ENCODE peak calls at places on chromosomes 6 and 20, in seven cellular contexts. One of them, this sample, is unnamed.
A peak's percentile ranks its signal among the peaks of the same experiment; 100 is the strongest.

GRCh38 chr6:44044154-44044539 is 83.1 kb downstream of the MRPL14 start:
- DNase-seq in stimulated activated CD4-positive, alpha-beta T cell treated with anti-CD3 and anti-CD28 coated beads, TNF-alpha, amount 100 ng/mL, for 48 hours: no peak
- DNase-seq in NB4: no peak
- DNase-seq in fibroblast of lung: no peak
- DNase-seq in kidney glomerular epithelial cell: no peak
- DNase-seq in activated CD4-positive, CD25-positive, alpha-beta regulatory T cell treated with anti-CD3 and anti-CD28 coated beads, Interleukin-2, amount 50 U/mL, for 72 hours: no peak
- DNase-seq in GM13977: no peak
- DNase-seq in this sample: no peak

GRCh38 chr6:38095054-38095453 is 275.5 kb downstream of the ZFAND3 start:
- DNase-seq in stimulated activated CD4-positive, alpha-beta T cell treated with anti-CD3 and anti-CD28 coated beads, TNF-alpha, amount 100 ng/mL, for 48 hours: no peak
- DNase-seq in NB4: no peak
- DNase-seq in activated CD4-positive, CD25-positive, alpha-beta regulatory T cell treated with anti-CD3 and anti-CD28 coated beads, Interleukin-2, amount 50 U/mL, for 72 hours: no peak
- DNase-seq in GM13977: no peak
- DNase-seq in kidney glomerular epithelial cell: no peak
- DNase-seq in fibroblast of lung: peak; percentile 73
- DNase-seq in this sample: no peak

GRCh38 chr6:110307368-110307767 is 50.8 kb downstream of the METTL24 start:
- DNase-seq in GM13977: no peak
- DNase-seq in NB4: peak; percentile 38
- DNase-seq in activated CD4-positive, CD25-positive, alpha-beta regulatory T cell treated with anti-CD3 and anti-CD28 coated beads, Interleukin-2, amount 50 U/mL, for 72 hours: no peak
- DNase-seq in fibroblast of lung: no peak
- DNase-seq in kidney glomerular epithelial cell: no peak
- DNase-seq in stimulated activated CD4-positive, alpha-beta T cell treated with anti-CD3 and anti-CD28 coated beads, TNF-alpha, amount 100 ng/mL, for 48 hours: no peak
- DNase-seq in this sample: no peak

GRCh38 chr6:112223070-112223861 is 31.1 kb downstream of the LAMA4 start:
- DNase-seq in NB4: no peak
- DNase-seq in stimulated activated CD4-positive, alpha-beta T cell treated with anti-CD3 and anti-CD28 coated beads, TNF-alpha, amount 100 ng/mL, for 48 hours: no peak
- DNase-seq in activated CD4-positive, CD25-positive, alpha-beta regulatory T cell treated with anti-CD3 and anti-CD28 coated beads, Interleukin-2, amount 50 U/mL, for 72 hours: no peak
- DNase-seq in kidney glomerular epithelial cell: peak; percentile 29
- DNase-seq in GM13977: no peak
- DNase-seq in fibroblast of lung: peak; percentile 92
- DNase-seq in this sample: no peak

GRCh38 chr20:41592516-41593192 is 25.5 kb downstream of the CHD6 start:
- DNase-seq in fibroblast of lung: peak; percentile 18
- DNase-seq in kidney glomerular epithelial cell: no peak
- DNase-seq in activated CD4-positive, CD25-positive, alpha-beta regulatory T cell treated with anti-CD3 and anti-CD28 coated beads, Interleukin-2, amount 50 U/mL, for 72 hours: no peak
- DNase-seq in stimulated activated CD4-positive, alpha-beta T cell treated with anti-CD3 and anti-CD28 coated beads, TNF-alpha, amount 100 ng/mL, for 48 hours: no peak
- DNase-seq in GM13977: no peak
- DNase-seq in NB4: no peak
- DNase-seq in this sample: no peak

GRCh38 chr6:39428152-39428551 is 105.7 kb upstream of the KCNK16 start:
- DNase-seq in stimulated activated CD4-positive, alpha-beta T cell treated with anti-CD3 and anti-CD28 coated beads, TNF-alpha, amount 100 ng/mL, for 48 hours: no peak
- DNase-seq in GM13977: no peak
- DNase-seq in kidney glomerular epithelial cell: no peak
- DNase-seq in fibroblast of lung: no peak
- DNase-seq in activated CD4-positive, CD25-positive, alpha-beta regulatory T cell treated with anti-CD3 and anti-CD28 coated beads, Interleukin-2, amount 50 U/mL, for 72 hours: no peak
- DNase-seq in NB4: no peak
- DNase-seq in this sample: no peak

GRCh38 chr6:143575440-143575839 is 63.9 kb upstream of the FUCA2 start:
- DNase-seq in stimulated activated CD4-positive, alpha-beta T cell treated with anti-CD3 and anti-CD28 coated beads, TNF-alpha, amount 100 ng/mL, for 48 hours: peak; percentile 15
- DNase-seq in GM13977: peak; percentile 78
- DNase-seq in kidney glomerular epithelial cell: peak; percentile 72
- DNase-seq in fibroblast of lung: peak; percentile 66
- DNase-seq in NB4: peak; percentile 85
- DNase-seq in activated CD4-positive, CD25-positive, alpha-beta regulatory T cell treated with anti-CD3 and anti-CD28 coated beads, Interleukin-2, amount 50 U/mL, for 72 hours: no peak
- DNase-seq in this sample: no peak

GRCh38 chr20:20781029-20781428 is 68.6 kb upstream of the RALGAPA2 start:
- DNase-seq in kidney glomerular epithelial cell: no peak
- DNase-seq in GM13977: no peak
- DNase-seq in activated CD4-positive, CD25-positive, alpha-beta regulatory T cell treated with anti-CD3 and anti-CD28 coated beads, Interleukin-2, amount 50 U/mL, for 72 hours: no peak
- DNase-seq in fibroblast of lung: no peak
- DNase-seq in stimulated activated CD4-positive, alpha-beta T cell treated with anti-CD3 and anti-CD28 coated beads, TNF-alpha, amount 100 ng/mL, for 48 hours: no peak
- DNase-seq in NB4: peak; percentile 43
- DNase-seq in this sample: no peak

GRCh38 chr20:1831606-1832005 is 63.6 kb upstream of the SIRPA start:
- DNase-seq in kidney glomerular epithelial cell: no peak
- DNase-seq in activated CD4-positive, CD25-positive, alpha-beta regulatory T cell treated with anti-CD3 and anti-CD28 coated beads, Interleukin-2, amount 50 U/mL, for 72 hours: no peak
- DNase-seq in NB4: peak; percentile 78
- DNase-seq in fibroblast of lung: no peak
- DNase-seq in stimulated activated CD4-positive, alpha-beta T cell treated with anti-CD3 and anti-CD28 coated beads, TNF-alpha, amount 100 ng/mL, for 48 hours: no peak
- DNase-seq in GM13977: no peak
- DNase-seq in this sample: no peak

GRCh38 chr6:133887478-133887877 is 1.4 kb upstream of the TCF21 start:
- DNase-seq in GM13977: no peak
- DNase-seq in fibroblast of lung: no peak
- DNase-seq in kidney glomerular epithelial cell: no peak
- DNase-seq in stimulated activated CD4-positive, alpha-beta T cell treated with anti-CD3 and anti-CD28 coated beads, TNF-alpha, amount 100 ng/mL, for 48 hours: no peak
- DNase-seq in activated CD4-positive, CD25-positive, alpha-beta regulatory T cell treated with anti-CD3 and anti-CD28 coated beads, Interleukin-2, amount 50 U/mL, for 72 hours: no peak
- DNase-seq in NB4: no peak
- DNase-seq in this sample: no peak

GRCh38 chr6:41546866-41547798 is 951 bp downstream of the FOXP4 start:
- DNase-seq in activated CD4-positive, CD25-positive, alpha-beta regulatory T cell treated with anti-CD3 and anti-CD28 coated beads, Interleukin-2, amount 50 U/mL, for 72 hours: peak; percentile 39
- DNase-seq in kidney glomerular epithelial cell: no peak
- DNase-seq in NB4: peak; percentile 70
- DNase-seq in GM13977: peak; percentile 54
- DNase-seq in fibroblast of lung: peak; percentile 45
- DNase-seq in stimulated activated CD4-positive, alpha-beta T cell treated with anti-CD3 and anti-CD28 coated beads, TNF-alpha, amount 100 ng/mL, for 48 hours: no peak
- DNase-seq in this sample: no peak

GRCh38 chr6:159071843-159072769 is 27.3 kb upstream of the TAGAP start:
- DNase-seq in activated CD4-positive, CD25-positive, alpha-beta regulatory T cell treated with anti-CD3 and anti-CD28 coated beads, Interleukin-2, amount 50 U/mL, for 72 hours: no peak
- DNase-seq in NB4: no peak
- DNase-seq in GM13977: no peak
- DNase-seq in kidney glomerular epithelial cell: no peak
- DNase-seq in fibroblast of lung: no peak
- DNase-seq in stimulated activated CD4-positive, alpha-beta T cell treated with anti-CD3 and anti-CD28 coated beads, TNF-alpha, amount 100 ng/mL, for 48 hours: no peak
- DNase-seq in this sample: no peak

GRCh38 chr6:139187489-139187888 is 52.6 kb downstream of the HECA start:
- DNase-seq in stimulated activated CD4-positive, alpha-beta T cell treated with anti-CD3 and anti-CD28 coated beads, TNF-alpha, amount 100 ng/mL, for 48 hours: no peak
- DNase-seq in kidney glomerular epithelial cell: no peak
- DNase-seq in activated CD4-positive, CD25-positive, alpha-beta regulatory T cell treated with anti-CD3 and anti-CD28 coated beads, Interleukin-2, amount 50 U/mL, for 72 hours: no peak
- DNase-seq in fibroblast of lung: no peak
- DNase-seq in GM13977: no peak
- DNase-seq in NB4: no peak
- DNase-seq in this sample: no peak

GRCh38 chr20:9068896-9069663 is at the start of gene PLCB4:
- DNase-seq in stimulated activated CD4-positive, alpha-beta T cell treated with anti-CD3 and anti-CD28 coated beads, TNF-alpha, amount 100 ng/mL, for 48 hours: no peak
- DNase-seq in kidney glomerular epithelial cell: peak; percentile 68
- DNase-seq in NB4: no peak
- DNase-seq in fibroblast of lung: peak; percentile 46
- DNase-seq in activated CD4-positive, CD25-positive, alpha-beta regulatory T cell treated with anti-CD3 and anti-CD28 coated beads, Interleukin-2, amount 50 U/mL, for 72 hours: no peak
- DNase-seq in GM13977: no peak
- DNase-seq in this sample: peak; percentile 75

GRCh38 chr6:157101166-157101565 is 222.2 kb downstream of the TMEM242 start:
- DNase-seq in GM13977: no peak
- DNase-seq in activated CD4-positive, CD25-positive, alpha-beta regulatory T cell treated with anti-CD3 and anti-CD28 coated beads, Interleukin-2, amount 50 U/mL, for 72 hours: no peak
- DNase-seq in fibroblast of lung: no peak
- DNase-seq in NB4: no peak
- DNase-seq in kidney glomerular epithelial cell: no peak
- DNase-seq in stimulated activated CD4-positive, alpha-beta T cell treated with anti-CD3 and anti-CD28 coated beads, TNF-alpha, amount 100 ng/mL, for 48 hours: no peak
- DNase-seq in this sample: no peak

GRCh38 chr6:56909115-56909907 is 45.6 kb upstream of the BEND6 start:
- DNase-seq in activated CD4-positive, CD25-positive, alpha-beta regulatory T cell treated with anti-CD3 and anti-CD28 coated beads, Interleukin-2, amount 50 U/mL, for 72 hours: no peak
- DNase-seq in stimulated activated CD4-positive, alpha-beta T cell treated with anti-CD3 and anti-CD28 coated beads, TNF-alpha, amount 100 ng/mL, for 48 hours: no peak
- DNase-seq in kidney glomerular epithelial cell: no peak
- DNase-seq in fibroblast of lung: peak; percentile 77
- DNase-seq in GM13977: no peak
- DNase-seq in NB4: no peak
- DNase-seq in this sample: no peak

This sample was measured in type B pancreatic cell.